ENCODE peak calls at places on chromosomes 16 and 17, in ten cellular contexts. One of them, this sample, is unnamed.

GRCh38 chr17:13393841-13394710 is 207.7 kb downstream of the HS3ST3A1 start:
- DNase-seq in BJ: peak; percentile 13
- DNase-seq in activated naive CD4-positive, alpha-beta T cell: no peak
- DNase-seq in anterior cingulate cortex: no peak
- DNase-seq in A549: no peak
- DNase-seq in activated T-cell treated with anti-CD3 and anti-CD28 coated beads for 24 hours: no peak
- DNase-seq in GM12865: no peak
- DNase-seq in naive thymus-derived CD8-positive, alpha-beta T cell: no peak
- DNase-seq in WTC11: no peak
- DNase-seq in hypothalamus: no peak
- DNase-seq in this sample: peak; percentile 76

GRCh38 chr17:29748400-29748799 is 125.7 kb upstream of the CORO6 start:
- DNase-seq in BJ: no peak
- DNase-seq in activated naive CD4-positive, alpha-beta T cell: no peak
- DNase-seq in anterior cingulate cortex: no peak
- DNase-seq in A549: no peak
- DNase-seq in activated T-cell treated with anti-CD3 and anti-CD28 coated beads for 24 hours: no peak
- DNase-seq in GM12865: no peak
- DNase-seq in naive thymus-derived CD8-positive, alpha-beta T cell: no peak
- DNase-seq in WTC11: no peak
- DNase-seq in hypothalamus: no peak
- DNase-seq in this sample: no peak

GRCh38 chr16:85057212-85057889 is 29.8 kb downstream of the KIAA0513 start:
- DNase-seq in BJ: no peak
- DNase-seq in activated naive CD4-positive, alpha-beta T cell: no peak
- DNase-seq in anterior cingulate cortex: no peak
- DNase-seq in A549: peak; percentile 72
- DNase-seq in activated T-cell treated with anti-CD3 and anti-CD28 coated beads for 24 hours: no peak
- DNase-seq in GM12865: peak; percentile 36
- DNase-seq in naive thymus-derived CD8-positive, alpha-beta T cell: no peak
- DNase-seq in WTC11: peak; percentile 55
- DNase-seq in hypothalamus: no peak
- DNase-seq in this sample: no peak

GRCh38 chr17:76886395-76886794 is 18.2 kb downstream of the MGAT5B start:
- DNase-seq in BJ: no peak
- DNase-seq in activated naive CD4-positive, alpha-beta T cell: no peak
- DNase-seq in anterior cingulate cortex: no peak
- DNase-seq in A549: no peak
- DNase-seq in activated T-cell treated with anti-CD3 and anti-CD28 coated beads for 24 hours: no peak
- DNase-seq in GM12865: no peak
- DNase-seq in naive thymus-derived CD8-positive, alpha-beta T cell: no peak
- DNase-seq in WTC11: no peak
- DNase-seq in hypothalamus: no peak
- DNase-seq in this sample: no peak

GRCh38 chr16:10180771-10181163 is 1.5 kb downstream of the GRIN2A start:
- DNase-seq in BJ: no peak
- DNase-seq in activated naive CD4-positive, alpha-beta T cell: no peak
- DNase-seq in anterior cingulate cortex: no peak
- DNase-seq in A549: peak; percentile 28
- DNase-seq in activated T-cell treated with anti-CD3 and anti-CD28 coated beads for 24 hours: peak; percentile 11
- DNase-seq in GM12865: peak; percentile 51
- DNase-seq in naive thymus-derived CD8-positive, alpha-beta T cell: no peak
- DNase-seq in WTC11: peak; percentile 92
- DNase-seq in hypothalamus: no peak
- DNase-seq in this sample: no peak

GRCh38 chr17:57420674-57421392 is 164.5 kb downstream of the MSI2 start:
- DNase-seq in BJ: no peak
- DNase-seq in activated naive CD4-positive, alpha-beta T cell: no peak
- DNase-seq in anterior cingulate cortex: no peak
- DNase-seq in A549: no peak
- DNase-seq in activated T-cell treated with anti-CD3 and anti-CD28 coated beads for 24 hours: no peak
- DNase-seq in GM12865: no peak
- DNase-seq in naive thymus-derived CD8-positive, alpha-beta T cell: no peak
- DNase-seq in WTC11: no peak
- DNase-seq in hypothalamus: no peak
- DNase-seq in this sample: no peak

GRCh38 chr17:4520060-4520880 is 21.6 kb downstream of the SPNS2 start:
- DNase-seq in BJ: no peak
- DNase-seq in activated naive CD4-positive, alpha-beta T cell: no peak
- DNase-seq in anterior cingulate cortex: no peak
- DNase-seq in A549: no peak
- DNase-seq in activated T-cell treated with anti-CD3 and anti-CD28 coated beads for 24 hours: no peak
- DNase-seq in GM12865: no peak
- DNase-seq in naive thymus-derived CD8-positive, alpha-beta T cell: no peak
- DNase-seq in WTC11: no peak
- DNase-seq in hypothalamus: no peak
- DNase-seq in this sample: no peak

GRCh38 chr16:27174007-27174406 is 29.3 kb upstream of the KDM8 start:
- DNase-seq in BJ: no peak
- DNase-seq in activated naive CD4-positive, alpha-beta T cell: no peak
- DNase-seq in anterior cingulate cortex: no peak
- DNase-seq in A549: no peak
- DNase-seq in activated T-cell treated with anti-CD3 and anti-CD28 coated beads for 24 hours: peak; percentile 22
- DNase-seq in GM12865: peak; percentile 41
- DNase-seq in naive thymus-derived CD8-positive, alpha-beta T cell: peak; percentile 55
- DNase-seq in WTC11: no peak
- DNase-seq in hypothalamus: no peak
- DNase-seq in this sample: no peak

GRCh38 chr17:70968302-70968701 is 799.0 kb downstream of the KCNJ2 start:
- DNase-seq in BJ: no peak
- DNase-seq in activated naive CD4-positive, alpha-beta T cell: no peak
- DNase-seq in anterior cingulate cortex: no peak
- DNase-seq in A549: no peak
- DNase-seq in activated T-cell treated with anti-CD3 and anti-CD28 coated beads for 24 hours: no peak
- DNase-seq in GM12865: no peak
- DNase-seq in naive thymus-derived CD8-positive, alpha-beta T cell: no peak
- DNase-seq in WTC11: no peak
- DNase-seq in hypothalamus: no peak
- DNase-seq in this sample: no peak

GRCh38 chr16:21991621-21992020 is 9.3 kb downstream of the PDZD9 start:
- DNase-seq in BJ: no peak
- DNase-seq in activated naive CD4-positive, alpha-beta T cell: no peak
- DNase-seq in anterior cingulate cortex: no peak
- DNase-seq in A549: no peak
- DNase-seq in activated T-cell treated with anti-CD3 and anti-CD28 coated beads for 24 hours: no peak
- DNase-seq in GM12865: no peak
- DNase-seq in naive thymus-derived CD8-positive, alpha-beta T cell: no peak
- DNase-seq in WTC11: no peak
- DNase-seq in hypothalamus: no peak
- DNase-seq in this sample: no peak

GRCh38 chr17:68176770-68177169 is 71.1 kb upstream of the AMZ2 start:
- DNase-seq in BJ: no peak
- DNase-seq in activated naive CD4-positive, alpha-beta T cell: no peak
- DNase-seq in anterior cingulate cortex: no peak
- DNase-seq in A549: no peak
- DNase-seq in activated T-cell treated with anti-CD3 and anti-CD28 coated beads for 24 hours: no peak
- DNase-seq in GM12865: no peak
- DNase-seq in naive thymus-derived CD8-positive, alpha-beta T cell: no peak
- DNase-seq in WTC11: no peak
- DNase-seq in hypothalamus: no peak
- DNase-seq in this sample: no peak

GRCh38 chr17:79153367-79154130 is 78.9 kb downstream of the ENGASE start:
- DNase-seq in BJ: no peak
- DNase-seq in activated naive CD4-positive, alpha-beta T cell: no peak
- DNase-seq in anterior cingulate cortex: no peak
- DNase-seq in A549: no peak
- DNase-seq in activated T-cell treated with anti-CD3 and anti-CD28 coated beads for 24 hours: no peak
- DNase-seq in GM12865: no peak
- DNase-seq in naive thymus-derived CD8-positive, alpha-beta T cell: no peak
- DNase-seq in WTC11: no peak
- DNase-seq in hypothalamus: no peak
- DNase-seq in this sample: no peak

GRCh38 chr16:9943121-9943520 is 239.1 kb downstream of the GRIN2A start:
- DNase-seq in BJ: no peak
- DNase-seq in activated naive CD4-positive, alpha-beta T cell: no peak
- DNase-seq in anterior cingulate cortex: no peak
- DNase-seq in A549: no peak
- DNase-seq in activated T-cell treated with anti-CD3 and anti-CD28 coated beads for 24 hours: no peak
- DNase-seq in GM12865: no peak
- DNase-seq in naive thymus-derived CD8-positive, alpha-beta T cell: no peak
- DNase-seq in WTC11: no peak
- DNase-seq in hypothalamus: no peak
- DNase-seq in this sample: no peak

GRCh38 chr17:58335779-58336455 is 7.3 kb upstream of the TSPOAP1 start:
- DNase-seq in BJ: no peak
- DNase-seq in activated naive CD4-positive, alpha-beta T cell: no peak
- DNase-seq in anterior cingulate cortex: no peak
- DNase-seq in A549: no peak
- DNase-seq in activated T-cell treated with anti-CD3 and anti-CD28 coated beads for 24 hours: peak; percentile 64
- DNase-seq in GM12865: peak; percentile 93
- DNase-seq in naive thymus-derived CD8-positive, alpha-beta T cell: peak; percentile 65
- DNase-seq in WTC11: no peak
- DNase-seq in hypothalamus: no peak
- DNase-seq in this sample: no peak

This sample was measured in GM04504.